ENCODE peak calls at places on chromosomes 1 and 21, in nine cellular contexts. Y is cardiac fibroblast, F is NB4, A is kidney epithelial cell, D is GM06990, X is fibroblast of mammary gland, T is fibroblast of lung, G is heart right ventricle, K is lower leg skin. E is an unnamed sample.

GRCh38 chr21:24205317-24205716 is 1402.0 kb downstream of the MRPL39 start:
- DNase-seq in Y (no peak), F (no peak), A (no peak), D (no peak), X (no peak), T (no peak), G (no peak), K (no peak), E (no peak)

GRCh38 chr1:203508463-203508862 is 14.5 kb downstream of the OPTC start:
- DNase-seq in Y (no peak), F (no peak), A (no peak), D (no peak), X (no peak), T (no peak), G (peak; percentile 78), K (no peak), E (no peak)

GRCh38 chr1:28509705-28510349 is 4.0 kb downstream of the RCC1 start:
- DNase-seq in Y (peak; percentile 40), F (peak; percentile 62), A (no peak), D (no peak), X (peak; percentile 48), T (peak; percentile 30), G (no peak), K (no peak), E (no peak)

GRCh38 chr21:34086887-34087306 is 13.5 kb downstream of the MRPS6 start:
- DNase-seq in Y (no peak), F (no peak), A (no peak), D (no peak), X (no peak), T (no peak), G (no peak), K (no peak), E (no peak)

GRCh38 chr1:39204441-39205081 is at the start of gene MACF1:
- DNase-seq in Y (peak; percentile 97), F (peak; percentile 63), A (peak; percentile 77), D (no peak), X (peak; percentile 97), T (peak; percentile 98), G (peak; percentile 84), K (peak; percentile 50), E (no peak)

GRCh38 chr1:177383715-177384114 is 213.0 kb downstream of the BRINP2 start:
- DNase-seq in Y (peak; percentile 4), F (peak; percentile 8), A (no peak), D (no peak), X (peak; percentile 28), T (peak; percentile 4), G (no peak), K (no peak), E (no peak)

GRCh38 chr1:54107131-54107530 is 45.7 kb downstream of the CDCP2 start:
- DNase-seq in Y (peak; percentile 25), F (peak; percentile 25), A (no peak), D (no peak), X (peak; percentile 37), T (peak; percentile 11), G (no peak), K (no peak), E (no peak)

GRCh38 chr1:185314416-185314815 is 2.6 kb downstream of the IVNS1ABP start:
- DNase-seq in Y (peak; percentile 21), F (no peak), A (no peak), D (no peak), X (no peak), T (no peak), G (no peak), K (no peak), E (no peak)

GRCh38 chr1:50974618-50974935 is 4.5 kb downstream of the CDKN2C start:
- DNase-seq in Y (no peak), F (no peak), A (no peak), D (no peak), X (no peak), T (no peak), G (no peak), K (no peak), E (no peak)

GRCh38 chr1:32635508-32636277 is 14.7 kb downstream of the ZBTB8OS start:
- DNase-seq in Y (no peak), F (no peak), A (no peak), D (no peak), X (no peak), T (no peak), G (no peak), K (no peak), E (no peak)

GRCh38 chr1:64046243-64046642 is 157.2 kb upstream of the UBE2U start:
- DNase-seq in Y (no peak), F (no peak), A (no peak), D (no peak), X (no peak), T (no peak), G (no peak), K (no peak), E (no peak)

GRCh38 chr21:34801519-34802132 is 132.8 kb downstream of the CLIC6 start:
- DNase-seq in Y (peak; percentile 37), F (peak; percentile 33), A (no peak), D (no peak), X (peak; percentile 46), T (peak; percentile 37), G (no peak), K (no peak), E (no peak)

GRCh38 chr1:203590559-203590958 is 36.1 kb upstream of the ATP2B4 start:
- DNase-seq in Y (peak; percentile 69), F (no peak), A (no peak), D (no peak), X (peak; percentile 33), T (no peak), G (no peak), K (no peak), E (no peak)

GRCh38 chr1:41030872-41031616 is 9.5 kb upstream of the SLFNL1 start:
- DNase-seq in Y (no peak), F (no peak), A (no peak), D (no peak), X (no peak), T (no peak), G (no peak), K (no peak), E (no peak)

GRCh38 chr1:203035111-203036000 is 9.1 kb downstream of the PPFIA4 start:
- DNase-seq in Y (no peak), F (no peak), A (no peak), D (no peak), X (no peak), T (no peak), G (no peak), K (no peak), E (no peak)

DNA sequence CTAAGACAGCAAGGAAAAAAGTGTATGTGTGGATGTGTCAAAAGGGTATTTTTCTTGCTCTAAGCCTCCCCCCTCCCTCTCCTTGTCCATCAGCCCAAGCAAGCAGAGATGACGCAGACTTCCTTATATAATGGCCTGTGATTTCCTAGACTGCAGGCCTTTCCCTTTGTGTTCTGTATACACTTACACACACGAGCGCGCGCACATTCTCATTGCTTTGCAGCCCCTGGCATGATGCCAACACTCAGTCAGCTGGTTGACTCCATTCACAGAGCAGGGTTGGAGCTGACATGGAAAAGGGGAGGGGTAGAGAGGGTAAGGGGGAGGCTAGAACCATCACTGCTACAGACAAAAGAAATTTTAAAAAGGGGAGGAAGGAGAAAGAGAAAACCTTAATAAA is 41.8 kb downstream of the GATAD2B start:
- DNase-seq in Y (peak; percentile 95), F (no peak), A (peak; percentile 96), D (no peak), X (peak; percentile 86), T (peak; percentile 97), G (peak; percentile 94), K (peak; percentile 74), E (peak; percentile 70)
- H3K4me3 ChIP-seq in Y (no peak overlapping the region), F (no peak overlapping the region), A (no peak overlapping the region), D (no peak overlapping the region), X (no peak overlapping the region), T (peak overlapping the region; percentile 68), G (no peak overlapping the region), K (no peak overlapping the region), E (peak overlapping the region; percentile 11)

GRCh38 chr1:167541610-167542009 is 12.0 kb downstream of the CREG1 start:
- DNase-seq in Y (peak; percentile 32), F (no peak), A (no peak), D (no peak), X (peak; percentile 62), T (no peak), G (no peak), K (no peak), E (no peak)

GRCh38 chr1:167541013-167541412 is 12.5 kb downstream of the CREG1 start:
- DNase-seq in Y (no peak), F (no peak), A (no peak), D (no peak), X (peak; percentile 47), T (peak; percentile 30), G (no peak), K (no peak), E (no peak)

GRCh38 chr1:167533851-167534300 is 15.5 kb upstream of the CD247 start:
- DNase-seq in Y (peak; percentile 71), F (peak; percentile 68), A (no peak), D (no peak), X (peak; percentile 62), T (peak; percentile 57), G (peak; percentile 50), K (no peak), E (no peak)

GRCh38 chr1:167542109-167543032 is 11.2 kb downstream of the CREG1 start:
- DNase-seq in Y (no peak), F (no peak), A (no peak), D (no peak), X (no peak), T (no peak), G (no peak), K (no peak), E (no peak)

GRCh38 chr1:167538657-167539056 is 14.9 kb downstream of the CREG1 start:
- DNase-seq in Y (no peak), F (no peak), A (no peak), D (no peak), X (no peak), T (peak; percentile 21), G (no peak), K (no peak), E (no peak)
- TF ChIP-seq CTCF in Y (no peak), F (no peak), A (no peak), D (no peak), X (no peak), T (no peak), G (no peak), K (no peak), E (no peak)

DNA sequence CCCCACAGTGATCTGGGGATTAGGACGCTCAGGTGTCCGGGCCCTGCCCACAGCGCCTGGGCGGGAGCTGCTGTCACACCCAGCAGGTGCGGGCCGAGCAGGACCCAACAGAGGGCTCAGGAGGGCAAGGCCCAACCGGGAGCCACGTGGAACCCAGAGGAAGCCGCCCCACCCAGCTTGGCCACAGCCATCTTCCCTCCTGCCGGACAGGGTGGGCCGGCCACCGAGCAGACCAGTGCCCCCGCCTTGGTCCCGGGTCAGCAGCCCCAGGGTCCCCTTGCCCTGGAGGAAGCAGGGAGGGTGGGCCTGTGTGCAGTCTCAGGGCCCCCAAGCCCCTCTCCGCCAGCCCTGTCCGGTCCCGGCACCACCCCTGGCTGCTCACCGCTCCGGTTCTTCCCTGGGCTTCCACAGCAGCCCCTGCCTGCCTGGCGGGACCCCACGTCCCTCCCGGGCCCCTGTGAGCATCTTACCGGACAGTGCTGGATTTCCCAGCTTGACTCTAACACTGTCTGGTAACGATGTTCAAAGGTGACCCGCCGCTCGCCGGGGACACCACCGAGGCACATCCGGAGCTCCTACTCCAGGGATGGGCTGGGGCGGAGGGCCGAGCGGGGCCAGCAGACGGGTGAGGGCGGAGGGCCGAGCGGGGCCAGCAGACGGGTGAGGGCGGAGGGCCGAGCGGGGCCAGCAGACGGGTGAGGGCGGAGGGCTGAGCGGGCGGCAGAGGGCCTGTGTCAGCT is 6.1 kb upstream of the TTLL10 start:
- DNase-seq in Y (no peak), F (no peak), A (no peak), D (no peak), X (no peak), T (no peak), G (no peak), K (no peak), E (no peak)
- H3K4me3 ChIP-seq in Y (no peak overlapping the region), F (no peak overlapping the region), A (no peak overlapping the region), D (no peak overlapping the region), X (no peak overlapping the region), T (no peak overlapping the region), G (no peak overlapping the region), K (no peak overlapping the region), E (no peak overlapping the region)

GRCh38 chr1:2913091-2913490 is 108.2 kb upstream of the ACTRT2 start:
- DNase-seq in Y (no peak), F (no peak), A (no peak), D (no peak), X (no peak), T (no peak), G (no peak), K (no peak), E (no peak)
- TF ChIP-seq CTCF in Y (no peak), F (no peak), A (no peak), D (no peak), X (no peak), T (no peak), G (no peak), K (no peak), E (no peak)